ENCODE peak calls at places on chromosomes 6 and 20, in four cellular contexts. U is ovary, G is MM.1S, P is heart left ventricle. E is an unnamed sample. For H3K9me3 and H3K36me3, the result is how much of the 10 kb centered on the place peaks cover.

GRCh38 chr6:44704240-44705150 is 317.0 kb downstream of the CDC5L start:
- DNase-seq in P (no peak), U (no peak), G (peak), E (no peak)

GRCh38 chr6:106145741-106146227 is 59.6 kb downstream of the PRDM1 start:
- DNase-seq in U (no peak), P (no peak), G (peak), E (no peak)

GRCh38 chr6:63348836-63349235 is 29.1 kb upstream of the LGSN start:
- DNase-seq in P (no peak), G (no peak), U (no peak), E (no peak)

GRCh38 chr6:44102527-44102926 is 24.7 kb downstream of the MRPL14 start:
- DNase-seq in G (no peak), P (no peak), U (no peak), E (no peak)

GRCh38 chr20:64111841-64112641 is 4.7 kb upstream of the NPBWR2 start:
- DNase-seq in U (no peak), P (no peak), G (no peak), E (no peak)

GRCh38 chr6:3522561-3523287 is 65.9 kb upstream of the SLC22A23 start:
- DNase-seq in U (no peak), G (no peak), P (no peak), E (no peak)

GRCh38 chr20:23231561-23232218 is 118.9 kb upstream of the NXT1 start:
- DNase-seq in U (no peak), P (no peak), G (no peak), E (no peak)

GRCh38 chr6:36289281-36290018 is 19.6 kb downstream of the PNPLA1 start:
- DNase-seq in U (no peak), G (no peak), P (no peak), E (no peak)

GRCh38 chr6:91613481-91613880 is 1026.6 kb upstream of the MAP3K7 start:
- DNase-seq in U (no peak), G (no peak), P (no peak), E (no peak)

GRCh38 chr20:64142546-64142945 is 21.7 kb upstream of the MYT1 start:
- DNase-seq in U (no peak), G (no peak), P (peak), E (no peak)

GRCh38 chr6:83893024-83893423 is 33.5 kb downstream of the CYB5R4 start:
- DNase-seq in U (no peak), G (no peak), P (no peak), E (no peak)

GRCh38 chr6:26268659-26269402 is 96.2 kb upstream of the BTN3A2 start:
- DNase-seq in P (no peak), U (no peak), G (no peak), E (no peak)

GRCh38 chr6:34912715-34913464 is 23.8 kb downstream of the ANKS1A start:
- DNase-seq in U (no peak), G (peak), P (no peak), E (no peak)

GRCh38 chr6:36419295-36419694 is 23.4 kb downstream of the PXT1 start:
- DNase-seq in G (no peak), U (no peak), P (no peak), E (no peak)

GRCh38 chr6:3232017-3232838 is 4.8 kb upstream of the TUBB2B start:
- DNase-seq in G (no peak), U (no peak), P (no peak), E (no peak)

GRCh38 chr6:105573138-105573537 is 170.3 kb upstream of the PREP start:
- DNase-seq in P (no peak), U (no peak), G (no peak), E (no peak)

GRCh38 chr20:18496042-18496441 is 983 bp downstream of the RBBP9 start:
- DNase-seq in P (no peak), G (peak), U (no peak), E (no peak)

GRCh38 chr6:25340854-25341552 is 61.8 kb downstream of the CARMIL1 start:
- DNase-seq in G (no peak), P (no peak), U (no peak), E (no peak)

GRCh38 chr20:16350465-16350864 is 222.8 kb downstream of the KIF16B start:
- DNase-seq in P (no peak), G (no peak), U (no peak), E (no peak)

GRCh38 chr20:25540273-25540672 is 45.1 kb downstream of the NINL start:
- DNase-seq in U (no peak), P (no peak), G (peak), E (no peak)

GRCh38 chr6:73823832-73824231 is 127.8 kb downstream of the CD109 start:
- DNase-seq in G (no peak), P (no peak), U (no peak), E (no peak)

DNA sequence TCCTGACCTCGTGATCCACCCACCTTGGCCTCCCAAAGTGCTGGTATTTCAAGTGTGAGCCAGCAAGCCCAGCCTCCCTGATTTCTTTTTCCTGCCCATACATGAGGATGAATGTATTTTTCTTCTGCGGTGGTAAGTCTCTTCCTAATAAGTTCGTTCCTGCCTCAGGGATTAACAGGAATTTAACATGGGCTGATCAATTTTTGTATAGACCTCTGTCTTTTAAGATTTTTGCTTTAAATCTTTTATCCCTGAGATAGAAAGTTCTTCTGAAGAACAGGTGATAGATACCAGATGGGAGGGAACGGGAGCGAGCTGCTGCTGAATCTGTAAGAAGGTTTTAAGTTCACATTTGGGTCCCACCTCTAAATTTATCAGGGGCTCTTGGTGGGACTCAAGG is 7.0 kb upstream of the ZNFX1 start:
- DNase-seq in P (no peak), U (no peak), G (no peak), E (no peak)
- H3K9me3 ChIP-seq in P (under half), U (under half), G (under half), E (half or more)

DNA sequence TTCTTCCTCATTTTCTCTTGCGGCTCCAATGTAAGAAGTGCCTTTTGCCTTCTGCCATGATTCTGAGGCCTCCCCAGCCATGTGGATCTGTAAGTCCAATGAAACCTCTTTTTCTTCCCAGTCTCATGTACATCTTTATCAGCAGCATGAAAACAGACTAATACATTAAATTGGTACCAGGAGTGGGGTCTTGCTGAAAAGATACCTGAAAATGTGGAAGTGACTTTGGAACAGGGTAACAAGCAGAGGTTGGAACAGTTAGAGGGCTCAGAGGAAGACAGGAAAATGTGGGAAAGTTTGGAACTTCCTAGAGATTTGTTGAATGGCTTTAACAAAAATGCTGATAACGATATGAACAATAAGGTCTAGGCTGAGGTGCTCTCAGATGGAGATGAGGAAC is 316.7 kb upstream of the HS3ST5 start:
- DNase-seq in P (no peak), G (no peak), U (no peak), E (no peak)
- H3K36me3 ChIP-seq in P (under half), G (under half), U (under half), E (under half)

GRCh38 chr6:129890164-129890563 is 29.0 kb upstream of the TMEM244 start:
- DNase-seq in G (no peak), P (no peak), U (no peak), E (no peak)

GRCh38 chr6:129894904-129895303 is 33.8 kb upstream of the TMEM244 start:
- DNase-seq in P (no peak), U (no peak), G (no peak), E (no peak)

GRCh38 chr6:129890701-129891100 is 29.6 kb upstream of the TMEM244 start:
- DNase-seq in P (no peak), U (no peak), G (no peak), E (no peak)

GRCh38 chr6:129895692-129896091 is 34.6 kb upstream of the TMEM244 start:
- DNase-seq in U (no peak), G (no peak), P (no peak), E (no peak)

DNA sequence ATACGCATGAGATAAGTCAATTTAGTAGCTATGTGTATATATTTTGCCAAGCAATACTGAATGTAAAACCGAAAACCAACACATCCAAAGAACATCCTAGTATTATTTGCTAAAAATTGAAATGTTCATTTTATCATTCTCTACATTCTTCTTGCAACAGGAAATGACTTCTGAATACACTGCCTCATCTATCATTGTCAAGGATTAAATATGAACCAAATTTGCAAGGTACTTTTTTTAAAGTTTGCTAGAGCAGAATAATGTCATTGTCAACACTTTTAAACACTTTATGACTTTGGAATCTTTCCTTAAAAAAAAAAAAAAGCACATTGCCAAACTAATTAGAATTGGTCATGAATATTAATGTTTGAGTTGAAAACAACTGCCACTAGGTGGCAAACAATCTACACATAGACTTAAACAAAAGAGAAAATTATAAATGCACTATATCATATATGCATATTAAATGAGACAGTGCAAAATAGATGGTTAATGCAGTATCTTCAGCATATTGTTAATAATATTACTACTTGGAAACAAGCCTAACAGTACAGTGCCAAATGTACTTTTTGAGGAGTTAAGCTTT is 32.5 kb upstream of the TMEM244 start:
- DNase-seq in G (peak), P (no peak), U (no peak), E (no peak)
- TF ChIP-seq CTCF in G (peak), P (no peak), U (no peak), E (peak)

GRCh38 chr6:119799633-119800032 is 450.1 kb upstream of the MAN1A1 start:
- DNase-seq in U (no peak), G (no peak), P (no peak), E (no peak)
- H3K9me3 ChIP-seq in U (under half), G (under half), P (under half), E (under half)

GRCh38 chr20:31806564-31807355 is 12.4 kb upstream of the MYLK2 start:
- DNase-seq in U (no peak), P (no peak), G (peak), E (no peak)
- H3K36me3 ChIP-seq in U (under half), P (under half), G (under half), E (under half)

DNA sequence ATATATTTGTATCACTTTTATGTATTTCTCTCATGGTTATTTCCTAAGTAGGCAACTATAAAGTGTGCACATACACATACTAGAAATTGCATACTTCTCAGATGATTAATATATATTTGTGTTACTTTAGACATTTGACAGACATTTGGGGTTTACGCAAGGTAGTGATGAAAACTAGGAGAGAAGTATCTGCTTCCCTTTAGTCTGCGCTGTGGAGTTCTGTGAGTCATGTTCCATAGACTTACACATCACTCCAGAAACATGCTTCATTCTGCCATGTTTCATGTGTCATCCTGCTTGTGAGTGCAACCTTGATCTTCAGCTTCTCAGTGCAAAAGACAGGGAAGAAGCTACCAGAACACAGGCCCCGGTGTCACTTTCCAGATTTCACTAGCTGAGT is 200.7 kb upstream of the BMP2 start:
- DNase-seq in P (no peak), U (no peak), G (no peak), E (no peak)
- TF ChIP-seq CTCF in P (no peak), U (no peak), G (no peak), E (no peak)

GRCh38 chr6:168043193-168043847 is 35.7 kb downstream of the FRMD1 start:
- DNase-seq in G (no peak), U (no peak), P (no peak), E (no peak)
- H3K9me3 ChIP-seq in G (under half), U (under half), P (under half), E (under half)

DNA sequence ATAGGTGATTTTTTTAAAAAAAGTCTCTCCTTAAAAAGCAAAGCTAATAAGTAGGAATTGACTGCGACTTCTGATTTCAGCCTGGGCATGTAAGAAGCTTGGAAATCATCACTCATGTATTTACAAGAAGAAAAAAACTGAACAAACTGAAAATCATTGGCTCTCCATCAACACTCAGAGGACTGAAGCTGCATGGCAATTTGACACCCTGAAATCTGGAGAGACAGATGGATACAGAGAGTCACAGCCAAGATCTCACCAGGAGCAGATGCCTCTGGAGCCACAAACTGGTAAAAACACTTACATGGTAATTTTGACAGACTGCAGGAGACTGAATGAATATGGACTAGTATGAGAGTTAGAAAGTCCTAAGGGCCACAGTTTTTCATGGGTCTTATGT is 191.2 kb upstream of the TCF21 start:
- DNase-seq in U (no peak), G (no peak), P (no peak), E (no peak)
- H3K36me3 ChIP-seq in U (under half), G (under half), P (under half), E (under half)

DNA sequence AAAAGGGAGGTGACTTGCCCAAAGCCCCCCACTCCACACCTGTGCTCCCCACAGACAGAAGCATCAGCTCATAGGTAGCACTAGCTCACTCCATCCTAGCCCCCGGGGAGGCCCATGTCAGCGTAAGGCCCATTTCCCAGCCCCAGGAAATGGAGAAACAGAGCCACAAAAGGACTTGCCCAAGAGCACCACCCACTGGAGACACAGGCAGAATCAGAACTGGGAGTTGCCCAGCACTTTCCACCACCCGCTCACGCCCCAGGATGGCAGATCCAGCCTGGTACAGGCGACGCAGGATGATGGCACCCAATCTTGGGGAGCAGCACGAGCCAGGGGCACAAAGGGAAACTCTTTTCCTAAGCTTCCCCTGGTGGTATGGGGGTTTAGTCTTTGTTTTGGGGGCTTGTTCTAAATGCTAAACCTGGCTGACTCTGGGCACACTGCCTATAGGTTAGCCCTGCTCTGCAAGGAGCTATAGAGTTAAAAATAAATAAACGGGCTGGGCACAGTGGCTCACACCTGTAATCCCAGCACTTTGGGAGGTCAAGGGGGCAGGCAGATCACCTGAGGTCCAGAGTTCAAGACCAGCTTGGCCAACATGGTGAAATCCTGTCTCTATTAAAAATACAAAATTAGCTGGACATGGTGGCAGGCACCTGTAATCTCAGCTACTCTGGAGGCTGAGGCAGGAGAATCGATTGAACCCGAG is 11.8 kb downstream of the C20orf203 start:
- DNase-seq in G (no peak), U (no peak), P (no peak), E (no peak)
- TF ChIP-seq CTCF in G (no peak), U (no peak), P (no peak), E (no peak)

GRCh38 chr6:159541296-159541695 is 151.7 kb downstream of the SOD2 start:
- DNase-seq in U (no peak), P (no peak), G (no peak), E (no peak)
- H3K9me3 ChIP-seq in U (under half), P (under half), G (under half), E (under half)